ENCODE peak calls at places on chromosomes 3 and 15, in six cellular contexts. One of them, this sample, is unnamed.

GRCh38 chr15:54850101-54850500 is 346.6 kb downstream of the RSL24D1 start:
- DNase-seq in K562: no peak
- DNase-seq in breast epithelium: no peak
- DNase-seq in stomach: no peak
- DNase-seq in suprapubic skin: no peak
- DNase-seq in GM12891: no peak
- DNase-seq in this sample: no peak

GRCh38 chr3:32009101-32009500 is 27.6 kb downstream of the ZNF860 start:
- DNase-seq in GM12891: no peak
- DNase-seq in breast epithelium: no peak
- DNase-seq in K562: no peak
- DNase-seq in stomach: no peak
- DNase-seq in suprapubic skin: no peak
- DNase-seq in this sample: no peak

GRCh38 chr3:73766599-73767378 is 142.0 kb upstream of the PDZRN3 start:
- DNase-seq in suprapubic skin: no peak
- DNase-seq in GM12891: no peak
- DNase-seq in K562: no peak
- DNase-seq in breast epithelium: peak; percentile 41
- DNase-seq in stomach: no peak
- DNase-seq in this sample: no peak

GRCh38 chr15:92159906-92160841 is 233.5 kb upstream of the ST8SIA2 start:
- DNase-seq in breast epithelium: no peak
- DNase-seq in stomach: no peak
- DNase-seq in GM12891: no peak
- DNase-seq in K562: no peak
- DNase-seq in suprapubic skin: no peak
- DNase-seq in this sample: no peak

GRCh38 chr15:69843927-69844326 is 253.8 kb downstream of the TLE3 start:
- DNase-seq in GM12891: no peak
- DNase-seq in breast epithelium: no peak
- DNase-seq in suprapubic skin: no peak
- DNase-seq in K562: no peak
- DNase-seq in stomach: no peak
- DNase-seq in this sample: no peak

GRCh38 chr3:170564664-170565063 is 21.2 kb downstream of the SLC7A14 start:
- DNase-seq in stomach: no peak
- DNase-seq in suprapubic skin: no peak
- DNase-seq in GM12891: no peak
- DNase-seq in K562: no peak
- DNase-seq in breast epithelium: no peak
- DNase-seq in this sample: no peak

GRCh38 chr15:27694506-27695077 is 404.5 kb downstream of the OCA2 start:
- DNase-seq in K562: no peak
- DNase-seq in GM12891: no peak
- DNase-seq in breast epithelium: no peak
- DNase-seq in suprapubic skin: no peak
- DNase-seq in stomach: no peak
- DNase-seq in this sample: no peak

GRCh38 chr3:17546500-17546899 is 195.9 kb downstream of the TBC1D5 start:
- DNase-seq in breast epithelium: no peak
- DNase-seq in suprapubic skin: no peak
- DNase-seq in GM12891: no peak
- DNase-seq in stomach: no peak
- DNase-seq in K562: no peak
- DNase-seq in this sample: no peak

GRCh38 chr3:100184960-100185566 is 70.8 kb upstream of the FILIP1L start:
- DNase-seq in K562: no peak
- DNase-seq in GM12891: no peak
- DNase-seq in breast epithelium: no peak
- DNase-seq in suprapubic skin: no peak
- DNase-seq in stomach: no peak
- DNase-seq in this sample: no peak

GRCh38 chr3:136862953-136863352 is 945 bp downstream of the NCK1 start:
- DNase-seq in stomach: no peak
- DNase-seq in GM12891: no peak
- DNase-seq in K562: no peak
- DNase-seq in breast epithelium: no peak
- DNase-seq in suprapubic skin: no peak
- DNase-seq in this sample: no peak

GRCh38 chr3:125103406-125103805 is 47.6 kb upstream of the HEG1 start:
- DNase-seq in stomach: no peak
- DNase-seq in K562: no peak
- DNase-seq in breast epithelium: no peak
- DNase-seq in GM12891: no peak
- DNase-seq in suprapubic skin: no peak
- DNase-seq in this sample: no peak

GRCh38 chr3:191255156-191255555 is 56.1 kb downstream of the OSTN start:
- DNase-seq in breast epithelium: no peak
- DNase-seq in K562: no peak
- DNase-seq in suprapubic skin: no peak
- DNase-seq in GM12891: no peak
- DNase-seq in stomach: no peak
- DNase-seq in this sample: no peak

GRCh38 chr3:127419140-127419539 is 131.3 kb upstream of the PRR20G start:
- DNase-seq in GM12891: no peak
- DNase-seq in K562: no peak
- DNase-seq in suprapubic skin: peak; percentile 21
- DNase-seq in breast epithelium: no peak
- DNase-seq in stomach: no peak
- DNase-seq in this sample: no peak
- TF ChIP-seq POLR2AphosphoS5 in GM12891: no peak
- TF ChIP-seq POLR2AphosphoS5 in K562: no peak
- TF ChIP-seq POLR2AphosphoS5 in suprapubic skin: no peak
- TF ChIP-seq POLR2AphosphoS5 in breast epithelium: no peak
- TF ChIP-seq POLR2AphosphoS5 in stomach: no peak
- TF ChIP-seq POLR2AphosphoS5 in this sample: no peak

GRCh38 chr3:22490747-22491146 is 712.4 kb upstream of the UBE2E2 start:
- DNase-seq in stomach: no peak
- DNase-seq in breast epithelium: no peak
- DNase-seq in GM12891: no peak
- DNase-seq in suprapubic skin: no peak
- DNase-seq in K562: no peak
- DNase-seq in this sample: no peak

GRCh38 chr3:22491326-22491725 is 711.8 kb upstream of the UBE2E2 start:
- DNase-seq in GM12891: no peak
- DNase-seq in stomach: no peak
- DNase-seq in K562: no peak
- DNase-seq in suprapubic skin: no peak
- DNase-seq in breast epithelium: no peak
- DNase-seq in this sample: no peak

DNA sequence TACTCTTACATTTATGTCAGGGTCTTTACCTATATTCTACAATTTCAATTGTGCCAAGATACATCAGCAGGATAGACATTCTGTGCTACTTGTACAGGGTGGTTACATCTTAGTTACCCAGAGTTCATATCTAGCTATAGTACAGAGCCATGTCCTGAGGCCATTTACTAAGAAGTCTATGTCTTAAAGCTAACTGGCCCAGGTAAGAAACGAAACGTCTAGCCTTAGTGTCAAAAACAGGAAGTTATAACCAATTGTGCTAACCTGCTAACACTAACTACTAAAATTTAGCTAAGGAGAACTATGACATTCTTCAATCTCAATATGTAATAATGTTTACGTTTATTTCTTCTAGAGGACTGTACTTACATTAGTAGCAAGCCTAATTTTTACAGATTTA is 717.2 kb upstream of the UBE2E2 start:
- DNase-seq in stomach: no peak
- DNase-seq in breast epithelium: no peak
- DNase-seq in GM12891: no peak
- DNase-seq in suprapubic skin: no peak
- DNase-seq in K562: no peak
- DNase-seq in this sample: no peak
- TF ChIP-seq POLR2AphosphoS5 in stomach: no peak
- TF ChIP-seq POLR2AphosphoS5 in breast epithelium: no peak
- TF ChIP-seq POLR2AphosphoS5 in GM12891: no peak
- TF ChIP-seq POLR2AphosphoS5 in suprapubic skin: no peak
- TF ChIP-seq POLR2AphosphoS5 in K562: no peak
- TF ChIP-seq POLR2AphosphoS5 in this sample: no peak

GRCh38 chr3:71056327-71056726 is 527.2 kb downstream of the FOXP1 start:
- DNase-seq in stomach: no peak
- DNase-seq in breast epithelium: no peak
- DNase-seq in K562: no peak
- DNase-seq in suprapubic skin: no peak
- DNase-seq in GM12891: no peak
- DNase-seq in this sample: no peak

GRCh38 chr3:71053495-71053894 is 530.0 kb downstream of the FOXP1 start:
- DNase-seq in GM12891: no peak
- DNase-seq in stomach: no peak
- DNase-seq in suprapubic skin: no peak
- DNase-seq in breast epithelium: no peak
- DNase-seq in K562: no peak
- DNase-seq in this sample: no peak

GRCh38 chr3:71057526-71057894 is 526.0 kb downstream of the FOXP1 start:
- DNase-seq in GM12891: no peak
- DNase-seq in stomach: no peak
- DNase-seq in K562: no peak
- DNase-seq in suprapubic skin: no peak
- DNase-seq in breast epithelium: no peak
- DNase-seq in this sample: no peak

GRCh38 chr3:71054312-71054711 is 529.2 kb downstream of the FOXP1 start:
- DNase-seq in K562: no peak
- DNase-seq in GM12891: no peak
- DNase-seq in stomach: no peak
- DNase-seq in suprapubic skin: no peak
- DNase-seq in breast epithelium: no peak
- DNase-seq in this sample: no peak

DNA sequence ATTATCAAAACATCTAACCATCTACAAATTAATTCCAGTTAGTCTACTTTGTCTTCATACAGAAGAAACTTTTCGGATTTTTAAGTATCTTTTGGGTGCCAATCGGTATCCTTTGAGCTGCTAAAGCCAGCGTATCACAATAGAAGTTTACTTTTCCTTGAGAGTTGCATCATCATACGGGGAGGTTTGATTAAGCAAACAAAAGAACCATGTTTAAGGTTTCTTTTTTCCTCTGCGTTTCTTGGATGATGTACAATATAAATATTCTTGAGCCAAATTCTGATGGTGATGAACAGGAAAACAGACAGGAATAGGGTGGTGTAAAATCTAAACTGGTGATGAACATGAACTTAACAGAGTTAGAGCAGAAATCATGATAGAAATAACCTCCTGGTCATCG is 527.9 kb downstream of the FOXP1 start:
- DNase-seq in suprapubic skin: no peak
- DNase-seq in breast epithelium: no peak
- DNase-seq in stomach: no peak
- DNase-seq in GM12891: no peak
- DNase-seq in K562: no peak
- DNase-seq in this sample: no peak
- TF ChIP-seq POLR2AphosphoS5 in suprapubic skin: no peak
- TF ChIP-seq POLR2AphosphoS5 in breast epithelium: no peak
- TF ChIP-seq POLR2AphosphoS5 in stomach: peak; percentile 37
- TF ChIP-seq POLR2AphosphoS5 in GM12891: no peak
- TF ChIP-seq POLR2AphosphoS5 in K562: no peak
- TF ChIP-seq POLR2AphosphoS5 in this sample: no peak

GRCh38 chr3:101939391-101939790 is 90.1 kb downstream of the NFKBIZ start:
- DNase-seq in breast epithelium: no peak
- DNase-seq in suprapubic skin: no peak
- DNase-seq in GM12891: no peak
- DNase-seq in stomach: no peak
- DNase-seq in K562: no peak
- DNase-seq in this sample: no peak

GRCh38 chr3:101942356-101942755 is 93.0 kb downstream of the NFKBIZ start:
- DNase-seq in suprapubic skin: no peak
- DNase-seq in K562: no peak
- DNase-seq in stomach: no peak
- DNase-seq in breast epithelium: no peak
- DNase-seq in GM12891: no peak
- DNase-seq in this sample: no peak

GRCh38 chr3:101938262-101938847 is 89.0 kb downstream of the NFKBIZ start:
- DNase-seq in suprapubic skin: no peak
- DNase-seq in K562: peak; percentile 20
- DNase-seq in breast epithelium: no peak
- DNase-seq in stomach: no peak
- DNase-seq in GM12891: no peak
- DNase-seq in this sample: peak; percentile 13

GRCh38 chr3:101941253-101942039 is 92.1 kb downstream of the NFKBIZ start:
- DNase-seq in stomach: no peak
- DNase-seq in breast epithelium: no peak
- DNase-seq in suprapubic skin: no peak
- DNase-seq in K562: no peak
- DNase-seq in GM12891: no peak
- DNase-seq in this sample: no peak

GRCh38 chr3:101940521-101940992 is 91.2 kb downstream of the NFKBIZ start:
- DNase-seq in suprapubic skin: no peak
- DNase-seq in breast epithelium: no peak
- DNase-seq in GM12891: no peak
- DNase-seq in K562: peak; percentile 38
- DNase-seq in stomach: no peak
- DNase-seq in this sample: no peak
- TF ChIP-seq POLR2AphosphoS5 in suprapubic skin: no peak
- TF ChIP-seq POLR2AphosphoS5 in breast epithelium: no peak
- TF ChIP-seq POLR2AphosphoS5 in GM12891: no peak
- TF ChIP-seq POLR2AphosphoS5 in K562: no peak
- TF ChIP-seq POLR2AphosphoS5 in stomach: no peak
- TF ChIP-seq POLR2AphosphoS5 in this sample: no peak

GRCh38 chr3:126679831-126680677 is 24.0 kb upstream of the CHCHD6 start:
- DNase-seq in suprapubic skin: no peak
- DNase-seq in breast epithelium: peak; percentile 12
- DNase-seq in K562: no peak
- DNase-seq in GM12891: no peak
- DNase-seq in stomach: no peak
- DNase-seq in this sample: no peak
- TF ChIP-seq POLR2AphosphoS5 in suprapubic skin: no peak
- TF ChIP-seq POLR2AphosphoS5 in breast epithelium: no peak
- TF ChIP-seq POLR2AphosphoS5 in K562: no peak
- TF ChIP-seq POLR2AphosphoS5 in GM12891: no peak
- TF ChIP-seq POLR2AphosphoS5 in stomach: no peak
- TF ChIP-seq POLR2AphosphoS5 in this sample: no peak

GRCh38 chr3:64053581-64053980 is 30.3 kb upstream of the PSMD6 start:
- DNase-seq in suprapubic skin: no peak
- DNase-seq in GM12891: no peak
- DNase-seq in stomach: no peak
- DNase-seq in breast epithelium: no peak
- DNase-seq in K562: no peak
- DNase-seq in this sample: no peak
- TF ChIP-seq POLR2AphosphoS5 in suprapubic skin: no peak
- TF ChIP-seq POLR2AphosphoS5 in GM12891: no peak
- TF ChIP-seq POLR2AphosphoS5 in stomach: no peak
- TF ChIP-seq POLR2AphosphoS5 in breast epithelium: no peak
- TF ChIP-seq POLR2AphosphoS5 in K562: no peak
- TF ChIP-seq POLR2AphosphoS5 in this sample: no peak

This sample was measured in GM12892.